ENCODE peak calls at places on chromosomes 13 and 19, in seven cellular contexts. Z, H, I, A, F, D and E are unnamed samples.

GRCh38 chr19:31648347-31648746 is 299.1 kb upstream of the TSHZ3 start:
- DNase-seq in Z (no peak), H (no peak), I (no peak), A (no peak), F (no peak), D (no peak), E (no peak)

GRCh38 chr19:43759515-43759914 is 4.8 kb upstream of the SMG9 start:
- DNase-seq in Z (no peak), H (no peak), I (no peak), A (no peak), F (no peak), D (peak), E (no peak)

GRCh38 chr13:29756506-29756905 is 93.9 kb downstream of the UBL3 start:
- DNase-seq in Z (no peak), H (no peak), I (no peak), A (no peak), F (no peak), D (no peak), E (no peak)

GRCh38 chr19:51511353-51511752 is 9.8 kb upstream of the SIGLEC12 start:
- DNase-seq in Z (no peak), H (no peak), I (no peak), A (no peak), F (peak), D (peak), E (no peak)

GRCh38 chr19:4015705-4016402 is 8.3 kb downstream of the PIAS4 start:
- DNase-seq in Z (no peak), H (no peak), I (no peak), A (peak), F (no peak), D (no peak), E (peak)

GRCh38 chr13:87777395-87777794 is 106.2 kb downstream of the SLITRK5 start:
- DNase-seq in Z (no peak), H (no peak), I (no peak), A (no peak), F (peak), D (peak), E (no peak)

GRCh38 chr19:46714523-46715106 is 2.3 kb downstream of the PRKD2 start:
- DNase-seq in Z (no peak), H (no peak), I (no peak), A (peak), F (no peak), D (no peak), E (no peak)

GRCh38 chr13:99265823-99266426 is 7.7 kb upstream of the GPR18 start:
- DNase-seq in Z (no peak), H (no peak), I (no peak), A (no peak), F (peak), D (no peak), E (no peak)

GRCh38 chr13:30713133-30713532 is 22.2 kb upstream of the ALOX5AP start:
- DNase-seq in Z (no peak), H (no peak), I (no peak), A (peak), F (no peak), D (peak), E (no peak)

GRCh38 chr19:42092350-42092749 is 16.4 kb downstream of the ZNF574 start:
- DNase-seq in Z (no peak), H (no peak), I (peak), A (no peak), F (no peak), D (peak), E (no peak)

GRCh38 chr19:39138221-39139211 is 12.9 kb downstream of the PAK4 start:
- DNase-seq in Z (no peak), H (no peak), I (no peak), A (no peak), F (no peak), D (peak), E (no peak)

GRCh38 chr13:81395368-81395767 is 1054.4 kb upstream of the SPRY2 start:
- DNase-seq in Z (no peak), H (no peak), I (no peak), A (no peak), F (peak), D (peak), E (no peak)

GRCh38 chr13:27406178-27406939 is 18.1 kb upstream of the GTF3A start:
- DNase-seq in Z (no peak), H (no peak), I (peak), A (no peak), F (peak), D (no peak), E (no peak)

GRCh38 chr13:39051157-39051556 is 12.9 kb downstream of the NHLRC3 start:
- DNase-seq in Z (no peak), H (peak), I (no peak), A (no peak), F (peak), D (no peak), E (no peak)

GRCh38 chr19:11261902-11262839 is at the start of gene DOCK6:
- DNase-seq in Z (no peak), H (no peak), I (no peak), A (no peak), F (peak), D (peak), E (no peak)
- TF ChIP-seq CTCF in Z (peak), H (peak), I (no peak), A (no peak), F (peak), D (peak), E (peak)

DNA sequence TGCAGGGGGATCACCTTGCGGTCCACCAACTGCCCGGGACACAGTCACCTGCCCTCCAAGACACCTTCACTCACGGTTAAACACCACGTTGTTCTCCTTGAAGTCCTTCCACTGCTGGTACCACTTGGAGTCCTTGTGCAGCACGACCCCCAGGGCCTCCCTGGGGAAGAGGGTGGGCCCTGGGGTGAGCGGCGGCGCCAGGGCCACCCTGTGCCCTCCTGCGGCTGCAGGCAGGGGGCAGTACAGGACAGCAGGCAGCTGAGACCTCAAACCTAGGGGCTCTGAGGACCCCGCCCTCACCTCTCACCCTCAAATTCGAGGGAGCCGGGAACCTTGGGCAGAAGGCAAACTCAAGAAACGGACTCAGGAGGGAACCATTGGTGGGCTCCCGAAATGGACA is 7.5 kb upstream of the CTXN1 start:
- DNase-seq in Z (no peak), H (no peak), I (no peak), A (no peak), F (no peak), D (no peak), E (no peak)
- TF ChIP-seq CTCF in Z (no peak), H (peak), I (no peak), A (no peak), F (peak), D (peak), E (peak)

DNA sequence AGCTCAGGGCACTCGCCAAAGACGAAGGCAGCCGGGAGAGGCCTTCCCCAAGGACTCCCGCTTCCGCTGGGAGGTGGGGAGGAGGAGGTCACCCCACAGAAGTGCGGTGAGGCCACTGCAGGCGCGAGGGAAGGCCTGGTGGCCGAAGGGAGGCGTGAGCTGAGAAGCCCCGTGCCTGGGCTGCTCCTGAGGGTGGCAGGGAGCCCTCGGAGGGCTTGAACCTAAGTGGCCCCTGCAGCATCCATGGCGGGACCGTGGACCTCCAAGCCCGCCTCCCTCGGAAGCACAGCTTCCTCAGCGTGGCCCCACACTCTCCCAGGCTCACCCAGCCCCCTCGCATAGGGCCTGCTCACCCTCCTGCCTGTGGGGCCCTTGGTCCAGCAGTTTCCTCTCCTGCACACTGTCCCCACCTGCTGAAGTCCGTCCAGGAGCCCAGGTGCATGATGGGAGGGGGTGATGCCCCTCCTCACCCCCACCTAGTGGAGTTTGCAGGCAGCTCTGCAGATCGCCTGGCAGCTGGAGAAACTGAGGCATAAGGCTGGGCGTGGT is 25.9 kb downstream of the EFNA2 start:
- DNase-seq in Z (no peak), H (no peak), I (no peak), A (no peak), F (peak), D (no peak), E (peak)
- TF ChIP-seq CTCF in Z (no peak), H (no peak), I (no peak), A (no peak), F (no peak), D (no peak), E (no peak)

GRCh38 chr19:1000095-1000494 is at the start of gene GRIN3B:
- DNase-seq in Z (no peak), H (no peak), I (peak), A (no peak), F (peak), D (peak), E (no peak)
- TF ChIP-seq CTCF in Z (peak), H (peak), I (peak), A (peak), F (peak), D (peak), E (peak)

GRCh38 chr13:43195551-43195950 is 172.2 kb downstream of the DNAJC15 start:
- DNase-seq in Z (no peak), H (no peak), I (no peak), A (no peak), F (no peak), D (no peak), E (no peak)
- TF ChIP-seq CTCF in Z (no peak), H (no peak), I (no peak), A (no peak), F (no peak), D (peak), E (no peak)

DNA sequence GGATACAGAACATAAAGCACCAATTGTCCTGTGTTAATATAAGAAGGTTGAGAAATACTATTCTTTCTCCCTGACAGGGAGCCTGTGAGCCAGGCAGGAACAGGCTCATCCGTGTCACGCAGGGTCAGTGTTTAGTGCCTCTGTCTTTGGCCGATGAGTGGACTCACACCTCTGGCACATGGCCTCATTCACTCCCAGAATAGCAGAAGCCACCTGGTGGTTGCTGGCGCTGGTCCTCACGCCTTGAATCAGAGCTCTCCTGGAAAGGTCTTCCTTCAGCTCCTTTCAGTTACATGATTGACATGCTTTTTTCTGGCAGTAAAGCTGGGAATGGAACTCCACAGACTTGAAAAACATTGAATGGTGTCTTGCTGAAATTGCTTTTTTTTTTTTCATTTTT is 28.1 kb upstream of the SIAH3 start:
- DNase-seq in Z (no peak), H (no peak), I (peak), A (no peak), F (peak), D (peak), E (no peak)
- TF ChIP-seq CTCF in Z (no peak), H (no peak), I (peak), A (no peak), F (peak), D (peak), E (peak)

GRCh38 chr13:78599911-78600310 is 3.4 kb downstream of the POU4F1 start:
- DNase-seq in Z (no peak), H (no peak), I (no peak), A (no peak), F (no peak), D (no peak), E (no peak)
- TF ChIP-seq CTCF in Z (no peak), H (no peak), I (no peak), A (no peak), F (no peak), D (no peak), E (no peak)

GRCh38 chr19:19115954-19116353 is 22.3 kb downstream of the TMEM161A start:
- DNase-seq in Z (no peak), H (no peak), I (peak), A (no peak), F (peak), D (peak), E (no peak)
- TF ChIP-seq CTCF in Z (peak), H (peak), I (peak), A (no peak), F (peak), D (peak), E (peak)

GRCh38 chr13:51818276-51818675 is 14.3 kb upstream of the DHRS12 start:
- DNase-seq in Z (no peak), H (no peak), I (no peak), A (no peak), F (no peak), D (no peak), E (no peak)
- TF ChIP-seq CTCF in Z (no peak), H (no peak), I (no peak), A (no peak), F (no peak), D (peak), E (no peak)

GRCh38 chr13:28658539-28658795 is 463 bp upstream of the POMP start:
- DNase-seq in Z (no peak), H (no peak), I (no peak), A (no peak), F (no peak), D (no peak), E (no peak)

GRCh38 chr13:28655566-28655965 is 3.4 kb upstream of the POMP start:
- DNase-seq in Z (no peak), H (no peak), I (no peak), A (no peak), F (no peak), D (no peak), E (no peak)

GRCh38 chr13:28658796-28659610 is at the start of gene POMP:
- DNase-seq in Z (peak), H (peak), I (peak), A (peak), F (peak), D (peak), E (peak)

GRCh38 chr13:28657784-28658538 is 969 bp upstream of the POMP start:
- DNase-seq in Z (no peak), H (no peak), I (no peak), A (no peak), F (peak), D (no peak), E (no peak)

GRCh38 chr13:28659611-28659970 is 661 bp downstream of the POMP start:
- DNase-seq in Z (no peak), H (no peak), I (no peak), A (no peak), F (no peak), D (no peak), E (no peak)
- TF ChIP-seq CTCF in Z (no peak), H (no peak), I (no peak), A (no peak), F (no peak), D (no peak), E (no peak)